ENCODE peak calls at places on chromosomes 13 and 19, in six cellular contexts. R, F, G, C, Y and U are unnamed samples.
A peak's percentile ranks its signal among the peaks of the same experiment; 100 is the strongest.

GRCh38 chr19:4657262-4657661 is 12.9 kb downstream of the MYDGF start:
- DNase-seq in F (no peak), G (no peak), R (no peak), Y (no peak), C (no peak), U (no peak)

GRCh38 chr19:32357720-32358119 is 12.3 kb downstream of the ZNF507 start:
- DNase-seq in F (no peak), Y (no peak), R (no peak), G (peak; percentile 36), C (no peak), U (no peak)

GRCh38 chr13:61040180-61040579 is 375.5 kb downstream of the PCDH20 start:
- DNase-seq in R (no peak), C (no peak), G (no peak), Y (no peak), F (no peak), U (no peak)

GRCh38 chr13:68714292-68714691 is 1393.3 kb upstream of the ATXN8OS start:
- DNase-seq in G (no peak), R (no peak), F (no peak), Y (no peak), C (no peak), U (no peak)

GRCh38 chr13:71252191-71252704 is 614.8 kb downstream of the DACH1 start:
- DNase-seq in R (no peak), F (no peak), G (peak; percentile 35), Y (no peak), C (no peak), U (no peak)

GRCh38 chr13:46961719-46962118 is 64.9 kb upstream of the HTR2A start:
- DNase-seq in G (peak; percentile 79), R (peak; percentile 16), F (peak; percentile 89), C (no peak), Y (no peak), U (no peak)

GRCh38 chr13:99895428-99895998 is 76.1 kb downstream of the ZIC5 start:
- DNase-seq in F (no peak), C (no peak), R (no peak), G (no peak), Y (no peak), U (no peak)

GRCh38 chr13:47545206-47545605 is 455.9 kb downstream of the SUCLA2 start:
- DNase-seq in F (no peak), Y (peak; percentile 21), C (no peak), G (no peak), R (no peak), U (no peak)

GRCh38 chr19:4352701-4353121 is 9.3 kb downstream of the MPND start:
- DNase-seq in C (peak; percentile 68), F (peak; percentile 71), G (peak; percentile 57), Y (no peak), R (no peak), U (peak; percentile 64)

GRCh38 chr13:33785384-33785783 is 32.6 kb upstream of the RFC3 start:
- DNase-seq in R (no peak), C (no peak), F (no peak), G (no peak), Y (no peak), U (no peak)

GRCh38 chr13:79937311-79938243 is 403.3 kb downstream of the SPRY2 start:
- DNase-seq in Y (no peak), F (no peak), G (no peak), C (no peak), R (no peak), U (no peak)

GRCh38 chr13:113122571-113123225 is at the start of gene F10:
- DNase-seq in C (peak; percentile 88), R (peak; percentile 75), F (peak; percentile 75), G (no peak), Y (no peak), U (peak; percentile 95)

GRCh38 chr19:17111766-17112165 is 36.2 kb downstream of the MYO9B start:
- DNase-seq in F (no peak), G (no peak), C (no peak), Y (no peak), R (no peak), U (no peak)

GRCh38 chr13:46149272-46150133 is 32.5 kb downstream of the LCP1 start:
- DNase-seq in G (peak; percentile 46), R (no peak), F (peak; percentile 12), C (no peak), Y (no peak), U (no peak)

GRCh38 chr13:111981446-111982165 is 85.3 kb upstream of the SOX1 start:
- DNase-seq in R (no peak), C (no peak), G (no peak), Y (no peak), F (no peak), U (no peak)

GRCh38 chr13:32309812-32310706 is 5.1 kb downstream of the ZAR1L start:
- DNase-seq in R (peak; percentile 31), G (peak; percentile 65), C (peak; percentile 32), Y (no peak), F (peak; percentile 72), U (no peak)

GRCh38 chr13:64186503-64186902 is 2770.9 kb upstream of the PCDH20 start:
- DNase-seq in R (no peak), G (no peak), Y (no peak), F (peak; percentile 2), C (no peak), U (no peak)

GRCh38 chr13:95615539-95615938 is 29.0 kb downstream of the DZIP1 start:
- DNase-seq in C (no peak), G (no peak), R (no peak), F (no peak), Y (no peak), U (no peak)

GRCh38 chr19:35107541-35107939 is 8.1 kb upstream of the FXYD3 start:
- DNase-seq in R (peak; percentile 30), C (no peak), Y (peak; percentile 92), F (no peak), G (peak; percentile 80), U (no peak)

GRCh38 chr19:38945562-38946228 is 15.0 kb downstream of the MRPS12 start:
- DNase-seq in Y (no peak), G (no peak), R (no peak), F (no peak), C (peak; percentile 42), U (no peak)

GRCh38 chr19:50702158-50702869 is 17.3 kb downstream of the SHANK1 start:
- DNase-seq in G (no peak), Y (no peak), R (no peak), F (no peak), C (no peak), U (no peak)

GRCh38 chr13:113949546-113949945 is 24.3 kb downstream of the C13orf46 start:
- DNase-seq in R (no peak), C (no peak), F (no peak), Y (no peak), G (no peak), U (no peak)

GRCh38 chr13:27211771-27212364 is 39.5 kb upstream of the RPL21 start:
- DNase-seq in Y (no peak), R (no peak), C (no peak), F (peak; percentile 86), G (peak; percentile 76), U (no peak)

GRCh38 chr13:36819811-36820140 is 754 bp downstream of the RFXAP start:
- DNase-seq in Y (no peak), C (peak; percentile 38), R (no peak), G (peak; percentile 21), F (peak; percentile 36), U (no peak)

GRCh38 chr19:12628040-12629022 is 17.6 kb downstream of the ZNF791 start:
- DNase-seq in Y (no peak), C (no peak), R (no peak), F (peak; percentile 17), G (no peak), U (no peak)

GRCh38 chr19:10286803-10287737 is at the start of gene ICAM4:
- DNase-seq in F (peak; percentile 29), R (peak; percentile 48), G (no peak), Y (no peak), C (peak; percentile 76), U (peak; percentile 74)

GRCh38 chr13:38905861-38906260 is 84.8 kb downstream of the STOML3 start:
- DNase-seq in Y (no peak), C (no peak), F (no peak), R (no peak), G (peak; percentile 17), U (no peak)

GRCh38 chr13:103762523-103762922 is 696.3 kb upstream of the SLC10A2 start:
- DNase-seq in Y (no peak), F (no peak), G (no peak), C (no peak), R (no peak), U (no peak)

GRCh38 chr13:106011600-106011999 is 523.9 kb downstream of the EFNB2 start:
- DNase-seq in G (no peak), R (no peak), Y (no peak), F (no peak), C (no peak), U (no peak)

GRCh38 chr19:50835103-50835784 is 1.9 kb upstream of the KLK15 start:
- DNase-seq in G (no peak), F (no peak), C (no peak), Y (no peak), R (peak; percentile 51), U (no peak)

GRCh38 chr13:76210262-76210661 is 574.1 kb downstream of the LMO7 start:
- DNase-seq in R (no peak), F (no peak), G (peak; percentile 29), Y (no peak), C (no peak), U (no peak)

GRCh38 chr13:29815336-29815735 is 35.1 kb downstream of the UBL3 start:
- DNase-seq in Y (no peak), R (no peak), G (no peak), C (no peak), F (no peak), U (no peak)
- H3K4me1 ChIP-seq in Y (no peaks in the 10 kb centered on the region), R (peaks cover 78% of the 10 kb centered on the region), G (no peaks in the 10 kb centered on the region), C (no peaks in the 10 kb centered on the region), F (peaks cover 4% of the 10 kb centered on the region), U (peaks cover 27% of the 10 kb centered on the region)

GRCh38 chr13:25494708-25495411 is 123.1 kb downstream of the ATP8A2 start:
- DNase-seq in Y (no peak), F (no peak), C (no peak), R (no peak), G (no peak), U (no peak)
- TF ChIP-seq CTCF in Y (no peak), F (no peak), C (peak; percentile 18), R (no peak), G (no peak), U (no peak)

GRCh38 chr19:58108546-58108817 is 10.5 kb upstream of the ZSCAN18 start:
- DNase-seq in Y (no peak), G (no peak), C (no peak), F (no peak), R (no peak), U (no peak)
- H3K9me3 ChIP-seq in Y (peaks cover 86% of the 10 kb centered on the region), G (peaks cover 55% of the 10 kb centered on the region), C (peaks cover 74% of the 10 kb centered on the region), F (peaks cover 65% of the 10 kb centered on the region), R (no peaks in the 10 kb centered on the region), U (peaks cover 60% of the 10 kb centered on the region)

GRCh38 chr13:98530236-98530635 is 46.7 kb downstream of the STK24 start:
- DNase-seq in R (no peak), Y (no peak), C (no peak), F (no peak), G (no peak), U (no peak)

GRCh38 chr13:98532254-98532653 is 44.7 kb downstream of the STK24 start:
- DNase-seq in R (no peak), C (no peak), G (no peak), F (no peak), Y (no peak), U (no peak)

GRCh38 chr13:98528663-98529064 is 48.2 kb downstream of the STK24 start:
- DNase-seq in C (no peak), R (no peak), G (no peak), F (peak; percentile 35), Y (no peak), U (no peak)

GRCh38 chr13:98527526-98527925 is 49.4 kb downstream of the STK24 start:
- DNase-seq in F (no peak), R (no peak), G (no peak), C (no peak), Y (no peak), U (no peak)

GRCh38 chr13:98529171-98529570 is 47.7 kb downstream of the STK24 start:
- DNase-seq in R (no peak), C (no peak), F (no peak), Y (no peak), G (no peak), U (no peak)
- H3K4me1 ChIP-seq in R (peaks cover 29% of the 10 kb centered on the region), C (peaks cover 6% of the 10 kb centered on the region), F (peaks cover 5% of the 10 kb centered on the region), Y (no peaks in the 10 kb centered on the region), G (no peaks in the 10 kb centered on the region), U (no peaks in the 10 kb centered on the region)